ENCODE peak calls at places on chromosomes 3 and 15, in five cellular contexts. S is body of pancreas, G is PC-3, O is psoas muscle, Z is H9. N is an unnamed sample.

GRCh38 chr3:17730318-17730967 is 12.0 kb downstream of the TBC1D5 start:
- DNase-seq in O (no peak), G (peak), S (no peak), Z (no peak), N (no peak)

GRCh38 chr3:173993299-173993698 is 595.8 kb downstream of the NLGN1 start:
- DNase-seq in Z (no peak), G (peak), S (no peak), O (no peak), N (no peak)

GRCh38 chr3:128080323-128080898 is 28.2 kb downstream of the SEC61A1 start:
- DNase-seq in O (no peak), S (no peak), G (peak), Z (no peak), N (no peak)

GRCh38 chr3:23713641-23714040 is 92.1 kb upstream of the UBE2E1 start:
- DNase-seq in Z (no peak), S (no peak), O (no peak), G (no peak), N (no peak)

GRCh38 chr3:126683506-126683905 is 20.5 kb upstream of the CHCHD6 start:
- DNase-seq in Z (no peak), S (no peak), O (no peak), G (no peak), N (no peak)

GRCh38 chr15:89743594-89743993 is 7.5 kb downstream of the MESP1 start:
- DNase-seq in O (no peak), G (peak), Z (no peak), S (no peak), N (no peak)

GRCh38 chr15:40845511-40846284 is 1.9 kb downstream of the SPINT1 start:
- DNase-seq in Z (peak), G (peak), S (peak), O (no peak), N (peak)

GRCh38 chr3:33808559-33808958 is 10.1 kb downstream of the PDCD6IP start:
- DNase-seq in G (peak), O (no peak), Z (no peak), S (no peak), N (no peak)

GRCh38 chr3:78659386-78659987 is 1108.3 kb downstream of the ROBO1 start:
- DNase-seq in O (no peak), G (peak), S (peak), Z (no peak), N (no peak)

GRCh38 chr15:30791239-30791638 is 112.5 kb upstream of the FAN1 start:
- DNase-seq in S (no peak), Z (peak), G (peak), O (no peak), N (no peak)

GRCh38 chr3:48715179-48715800 is 1.7 kb downstream of the IP6K2 start:
- DNase-seq in Z (no peak), O (no peak), S (no peak), G (peak), N (no peak)

GRCh38 chr3:10507331-10507730 is 1.9 kb upstream of the ATP2B2 start:
- DNase-seq in Z (no peak), O (no peak), G (no peak), S (no peak), N (no peak)

GRCh38 chr3:16767006-16767405 is 117.7 kb upstream of the PLCL2 start:
- DNase-seq in Z (peak), S (no peak), G (peak), O (no peak), N (no peak)

GRCh38 chr15:84834227-84834955 is 17.2 kb downstream of the ALPK3 start:
- DNase-seq in S (no peak), Z (no peak), G (no peak), O (no peak), N (no peak)

GRCh38 chr3:193975072-193975535 is 160.8 kb upstream of the HES1 start:
- DNase-seq in Z (peak), S (no peak), G (no peak), O (no peak), N (no peak)

GRCh38 chr3:141446737-141447136 is 40.1 kb upstream of the RASA2 start:
- DNase-seq in Z (no peak), O (no peak), G (no peak), S (no peak), N (no peak)

GRCh38 chr3:141449424-141449823 is 37.4 kb upstream of the RASA2 start:
- DNase-seq in S (no peak), G (no peak), O (no peak), Z (no peak), N (no peak)

GRCh38 chr3:141448606-141449216 is 38.1 kb upstream of the RASA2 start:
- DNase-seq in O (no peak), G (no peak), S (no peak), Z (no peak), N (no peak)

GRCh38 chr3:141445990-141446389 is 40.8 kb upstream of the RASA2 start:
- DNase-seq in Z (no peak), G (no peak), O (no peak), S (no peak), N (no peak)

DNA sequence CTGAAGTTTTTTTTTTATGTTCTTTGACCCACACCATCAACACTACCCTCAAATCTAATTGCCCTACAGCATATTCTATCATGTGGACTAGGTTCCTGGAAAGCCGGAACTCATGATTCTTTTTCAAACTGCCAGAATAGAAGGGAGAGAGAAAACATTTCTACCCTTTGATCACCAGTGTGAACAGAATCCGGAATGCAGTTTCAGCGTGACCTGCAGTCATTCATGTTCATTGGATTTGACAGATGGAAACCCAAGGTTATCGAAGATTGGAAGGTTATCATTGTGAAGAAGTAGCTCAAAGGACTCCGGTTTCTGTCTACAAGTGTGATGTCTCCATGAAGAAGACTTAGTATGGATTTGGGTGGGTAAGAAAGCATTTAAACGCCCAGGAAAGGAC is 39.4 kb upstream of the RASA2 start:
- DNase-seq in S (no peak), Z (no peak), G (no peak), O (no peak), N (no peak)
- H3K27ac ChIP-seq in S (no peak), Z (no peak), G (no peak), O (no peak), N (no peak)

GRCh38 chr3:114364806-114365205 is 71.0 kb downstream of the TIGIT start:
- DNase-seq in S (no peak), G (no peak), O (no peak), Z (no peak), N (no peak)
- H3K27ac ChIP-seq in S (no peak), G (no peak), O (peak), Z (no peak), N (no peak)

GRCh38 chr15:33985287-33985686 is 17.0 kb downstream of the CHRM5 start:
- DNase-seq in S (no peak), Z (no peak), O (no peak), G (no peak), N (no peak)
- H3K27ac ChIP-seq in S (no peak), Z (no peak), O (no peak), G (no peak), N (peak)

DNA sequence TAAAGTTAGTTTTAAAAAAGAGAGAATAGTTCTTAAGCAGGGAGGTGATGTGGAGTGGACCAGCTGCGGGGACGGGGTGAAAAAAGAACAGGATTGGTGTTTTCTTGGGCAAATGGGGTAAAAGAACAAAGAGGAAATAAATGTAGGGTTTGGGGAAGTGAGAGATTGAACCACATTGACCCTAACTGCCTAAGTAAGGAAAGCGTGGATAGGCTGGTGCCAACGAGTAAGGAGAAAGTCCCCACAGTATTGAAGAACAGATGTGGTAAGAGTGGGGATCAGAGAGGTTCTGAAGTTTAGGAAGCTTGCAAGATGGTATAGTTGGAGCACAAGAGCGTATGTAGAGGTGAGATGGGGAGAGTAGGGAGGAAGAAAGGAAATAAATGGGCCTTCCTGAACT is 17.0 kb downstream of the IREB2 start:
- DNase-seq in S (no peak), Z (no peak), G (no peak), O (no peak), N (no peak)
- H3K27ac ChIP-seq in S (no peak), Z (no peak), G (no peak), O (peak), N (no peak)

GRCh38 chr15:79844221-79844620 is 52.6 kb downstream of the MTHFS start:
- DNase-seq in Z (no peak), G (no peak), S (no peak), O (no peak), N (no peak)
- H3K27ac ChIP-seq in Z (no peak), G (no peak), S (no peak), O (no peak), N (no peak)

GRCh38 chr3:88988906-88989305 is 118.5 kb upstream of the EPHA3 start:
- DNase-seq in Z (no peak), O (no peak), G (peak), S (no peak), N (no peak)
- H3K27ac ChIP-seq in Z (no peak), O (no peak), G (no peak), S (no peak), N (no peak)

GRCh38 chr3:13894096-13894811 is 14.4 kb upstream of the WNT7A start:
- DNase-seq in S (no peak), G (no peak), O (no peak), Z (peak), N (no peak)

GRCh38 chr3:13891017-13891392 is 11.1 kb upstream of the WNT7A start:
- DNase-seq in G (no peak), S (no peak), O (no peak), Z (no peak), N (no peak)

GRCh38 chr3:13892304-13892703 is 12.4 kb upstream of the WNT7A start:
- DNase-seq in S (no peak), G (no peak), Z (no peak), O (no peak), N (no peak)

GRCh38 chr3:13890377-13891016 is 10.6 kb upstream of the WNT7A start:
- DNase-seq in Z (peak), S (no peak), O (peak), G (no peak), N (no peak)

DNA sequence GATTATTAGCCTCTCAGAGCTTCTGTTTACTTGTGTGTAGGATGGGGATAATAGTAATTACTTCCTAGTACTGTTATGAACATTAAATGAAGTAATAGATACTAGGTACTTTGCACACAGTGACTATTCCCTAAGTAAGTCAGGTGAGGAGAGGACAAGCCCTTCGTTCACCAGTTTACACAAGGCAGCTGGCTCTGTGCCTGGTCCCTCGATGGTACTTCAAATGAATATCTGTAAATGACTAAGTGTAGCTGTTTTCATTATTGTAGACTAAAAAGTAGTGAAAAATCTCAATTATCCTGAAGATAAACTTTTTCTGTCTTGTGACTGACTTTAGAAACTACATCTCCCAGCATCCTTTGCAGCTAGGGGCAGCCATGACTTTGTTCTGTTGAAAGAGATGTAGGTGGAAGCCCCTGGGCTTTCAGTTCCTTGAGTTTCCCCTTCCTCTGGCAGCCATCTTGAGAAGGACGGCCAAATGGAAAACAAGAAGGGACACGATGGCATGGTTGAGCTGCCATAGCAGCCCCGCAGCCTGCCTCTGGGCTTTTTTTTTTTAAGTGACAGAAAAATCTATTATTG is 11.7 kb upstream of the WNT7A start:
- DNase-seq in G (no peak), Z (peak), S (no peak), O (no peak), N (no peak)
- H3K27ac ChIP-seq in G (no peak), Z (no peak), S (no peak), O (no peak), N (no peak)

GRCh38 chr15:98777426-98777825 is 129.1 kb downstream of the IGF1R start:
- DNase-seq in Z (no peak), G (no peak), O (no peak), S (no peak), N (no peak)

GRCh38 chr15:98779463-98780071 is 131.2 kb downstream of the IGF1R start:
- DNase-seq in S (peak), Z (peak), O (peak), G (peak), N (peak)

GRCh38 chr15:98776607-98777281 is 128.4 kb downstream of the IGF1R start:
- DNase-seq in Z (no peak), G (no peak), O (peak), S (peak), N (no peak)

GRCh38 chr15:98778263-98778959 is 130.1 kb downstream of the IGF1R start:
- DNase-seq in G (no peak), S (no peak), Z (no peak), O (no peak), N (no peak)

DNA sequence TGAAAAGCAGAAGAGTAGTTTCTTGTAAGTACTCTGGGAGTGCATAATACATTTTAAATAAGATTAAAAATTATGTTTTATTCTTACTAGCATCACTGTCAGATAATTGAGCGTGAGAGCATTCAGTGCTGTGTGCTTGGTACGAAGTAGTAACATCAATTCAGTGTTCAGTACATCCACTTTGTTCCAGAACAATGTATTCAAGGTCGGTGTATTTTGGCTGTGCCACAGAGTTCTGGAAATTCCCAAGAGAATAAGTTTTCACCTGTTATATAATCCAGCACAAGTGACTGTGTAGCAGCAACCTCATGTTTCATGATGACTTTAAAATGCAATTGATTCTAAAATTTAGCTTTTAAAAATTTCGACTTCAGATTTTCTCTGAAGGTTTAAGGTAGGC is 130.6 kb downstream of the IGF1R start:
- DNase-seq in Z (no peak), O (no peak), S (no peak), G (no peak), N (no peak)
- H3K27ac ChIP-seq in Z (no peak), O (no peak), S (peak), G (no peak), N (no peak)